ENCODE peak calls at places on chromosomes 4 and X, in nine cellular contexts. O is NCI-H1436; E is stimulated activated CD4-positive, alpha-beta T cell treated with anti-CD3 and anti-CD28 coated beads, Interleukin-4, amount 100 ng/mL, for 48 hours; W is tibial nerve; F is GM13977; L is COR-L47; H is EL; I is NCI-H146; Z is CD8-positive, alpha-beta memory T cell. P is an unnamed sample.

GRCh38 chr4:110208419-110208818 is 10.0 kb upstream of the ELOVL6 start:
- DNase-seq in O (no peak), E (no peak), W (no peak), F (no peak), L (no peak), H (no peak), I (no peak), Z (no peak), P (no peak)

GRCh38 chr4:159384619-159385018 is 281.7 kb downstream of the RAPGEF2 start:
- DNase-seq in O (no peak), E (no peak), W (no peak), F (no peak), L (no peak), H (no peak), I (no peak), Z (no peak), P (no peak)

GRCh38 chrX:53321216-53321942 is 40.0 kb upstream of the IQSEC2 start:
- DNase-seq in O (no peak), E (no peak), W (no peak), F (peak), L (no peak), H (no peak), I (peak), Z (peak), P (no peak)

GRCh38 chr4:27011401-27011800 is 150.8 kb downstream of the STIM2 start:
- DNase-seq in O (no peak), E (no peak), W (no peak), F (no peak), L (no peak), H (no peak), I (no peak), Z (no peak), P (no peak)

GRCh38 chr4:39466747-39467146 is 7.9 kb downstream of the LIAS start:
- DNase-seq in O (no peak), E (no peak), W (no peak), F (no peak), L (no peak), H (no peak), I (no peak), Z (no peak), P (no peak)

GRCh38 chrX:19535481-19535880 is 20.2 kb upstream of the MAP3K15 start:
- DNase-seq in O (no peak), E (no peak), W (no peak), F (no peak), L (no peak), H (no peak), I (peak), Z (no peak), P (no peak)

GRCh38 chrX:41558531-41558930 is 111.4 kb downstream of the NYX start:
- DNase-seq in O (no peak), E (no peak), W (no peak), F (peak), L (no peak), H (peak), I (no peak), Z (no peak), P (no peak)

GRCh38 chr4:84846985-84847384 is 119.5 kb downstream of the WDFY3 start:
- DNase-seq in O (no peak), E (no peak), W (no peak), F (no peak), L (no peak), H (no peak), I (no peak), Z (no peak), P (no peak)

GRCh38 chr4:88318751-88319350 is 34.5 kb upstream of the PPM1K start:
- DNase-seq in O (no peak), E (no peak), W (no peak), F (no peak), L (no peak), H (peak), I (no peak), Z (no peak), P (no peak)

GRCh38 chr4:3176625-3177229 is 72.2 kb upstream of the MSANTD1 start:
- DNase-seq in O (no peak), E (no peak), W (no peak), F (no peak), L (no peak), H (no peak), I (no peak), Z (no peak), P (no peak)